ENCODE peak calls at places on chromosomes 5 and 9, in eight cellular contexts. One of them, this sample, is unnamed.

GRCh38 chr5:155076379-155076778 is 62.8 kb downstream of the KIF4B start:
- DNase-seq in PC-3: no peak
- DNase-seq in GM23338: no peak
- DNase-seq in hepatocyte: no peak
- DNase-seq in HCT116: no peak
- DNase-seq in OCI-LY7: no peak
- DNase-seq in GM23248: no peak
- DNase-seq in neural progenitor cell: no peak
- DNase-seq in this sample: no peak

GRCh38 chr5:134738963-134739661 is 764 bp downstream of the CAMLG start:
- DNase-seq in neural progenitor cell: peak
- DNase-seq in OCI-LY7: peak
- DNase-seq in GM23248: peak
- DNase-seq in GM23338: peak
- DNase-seq in PC-3: peak
- DNase-seq in hepatocyte: peak
- DNase-seq in HCT116: peak
- DNase-seq in this sample: peak

GRCh38 chr9:76215066-76215465 is 179.2 kb downstream of the RFK start:
- DNase-seq in OCI-LY7: no peak
- DNase-seq in HCT116: no peak
- DNase-seq in PC-3: no peak
- DNase-seq in hepatocyte: peak
- DNase-seq in GM23248: peak
- DNase-seq in neural progenitor cell: peak
- DNase-seq in GM23338: no peak
- DNase-seq in this sample: no peak

GRCh38 chr9:115229496-115229895 is 111.5 kb upstream of the TNC start:
- DNase-seq in PC-3: peak
- DNase-seq in neural progenitor cell: no peak
- DNase-seq in GM23338: no peak
- DNase-seq in GM23248: peak
- DNase-seq in HCT116: peak
- DNase-seq in OCI-LY7: no peak
- DNase-seq in hepatocyte: no peak
- DNase-seq in this sample: no peak

GRCh38 chr5:59673438-59674058 is 220.0 kb downstream of the PDE4D start:
- DNase-seq in GM23338: peak
- DNase-seq in hepatocyte: peak
- DNase-seq in PC-3: peak
- DNase-seq in GM23248: peak
- DNase-seq in neural progenitor cell: peak
- DNase-seq in OCI-LY7: peak
- DNase-seq in HCT116: peak
- DNase-seq in this sample: peak

GRCh38 chr9:14967450-14968321 is 57.5 kb upstream of the FREM1 start:
- DNase-seq in neural progenitor cell: no peak
- DNase-seq in OCI-LY7: no peak
- DNase-seq in GM23338: no peak
- DNase-seq in PC-3: no peak
- DNase-seq in GM23248: no peak
- DNase-seq in HCT116: no peak
- DNase-seq in hepatocyte: peak
- DNase-seq in this sample: no peak

GRCh38 chr9:70049236-70049635 is 5.6 kb downstream of the MAMDC2 start:
- DNase-seq in GM23248: peak
- DNase-seq in OCI-LY7: no peak
- DNase-seq in hepatocyte: peak
- DNase-seq in neural progenitor cell: no peak
- DNase-seq in PC-3: peak
- DNase-seq in HCT116: no peak
- DNase-seq in GM23338: no peak
- DNase-seq in this sample: peak

GRCh38 chr9:19445452-19445851 is 36.6 kb downstream of the ACER2 start:
- DNase-seq in GM23248: no peak
- DNase-seq in hepatocyte: no peak
- DNase-seq in PC-3: no peak
- DNase-seq in OCI-LY7: no peak
- DNase-seq in GM23338: no peak
- DNase-seq in HCT116: no peak
- DNase-seq in neural progenitor cell: no peak
- DNase-seq in this sample: no peak

GRCh38 chr5:159838551-159839222 is 77.6 kb upstream of the ADRA1B start:
- DNase-seq in hepatocyte: no peak
- DNase-seq in HCT116: no peak
- DNase-seq in PC-3: no peak
- DNase-seq in OCI-LY7: no peak
- DNase-seq in GM23248: no peak
- DNase-seq in GM23338: no peak
- DNase-seq in neural progenitor cell: no peak
- DNase-seq in this sample: no peak

GRCh38 chr5:138632900-138633489 is 57.8 kb upstream of the HSPA9 start:
- DNase-seq in OCI-LY7: peak
- DNase-seq in neural progenitor cell: peak
- DNase-seq in GM23338: peak
- DNase-seq in HCT116: peak
- DNase-seq in PC-3: peak
- DNase-seq in hepatocyte: peak
- DNase-seq in GM23248: peak
- DNase-seq in this sample: no peak

GRCh38 chr9:124078641-124079040 is 67.1 kb downstream of the LHX2 start:
- DNase-seq in HCT116: no peak
- DNase-seq in GM23248: peak
- DNase-seq in neural progenitor cell: no peak
- DNase-seq in PC-3: peak
- DNase-seq in OCI-LY7: no peak
- DNase-seq in hepatocyte: no peak
- DNase-seq in GM23338: no peak
- DNase-seq in this sample: no peak

GRCh38 chr9:109282302-109282701 is 38.6 kb downstream of the EPB41L4B start:
- DNase-seq in GM23248: no peak
- DNase-seq in neural progenitor cell: no peak
- DNase-seq in PC-3: no peak
- DNase-seq in OCI-LY7: no peak
- DNase-seq in hepatocyte: no peak
- DNase-seq in HCT116: no peak
- DNase-seq in GM23338: no peak
- DNase-seq in this sample: no peak

GRCh38 chr5:143758750-143759149 is 53.2 kb upstream of the HMHB1 start:
- DNase-seq in GM23338: no peak
- DNase-seq in PC-3: no peak
- DNase-seq in OCI-LY7: no peak
- DNase-seq in hepatocyte: no peak
- DNase-seq in HCT116: no peak
- DNase-seq in neural progenitor cell: no peak
- DNase-seq in GM23248: peak
- DNase-seq in this sample: no peak

GRCh38 chr5:146523698-146524097 is 7.7 kb upstream of the GPR151 start:
- DNase-seq in GM23338: no peak
- DNase-seq in PC-3: no peak
- DNase-seq in GM23248: no peak
- DNase-seq in OCI-LY7: no peak
- DNase-seq in HCT116: no peak
- DNase-seq in neural progenitor cell: no peak
- DNase-seq in hepatocyte: no peak
- DNase-seq in this sample: no peak

GRCh38 chr5:37723147-37723961 is 116.5 kb downstream of the GDNF start:
- DNase-seq in neural progenitor cell: peak
- DNase-seq in GM23248: peak
- DNase-seq in OCI-LY7: no peak
- DNase-seq in HCT116: peak
- DNase-seq in hepatocyte: no peak
- DNase-seq in PC-3: peak
- DNase-seq in GM23338: peak
- DNase-seq in this sample: no peak

GRCh38 chr5:1110260-1110929 is 1.5 kb downstream of the SLC12A7 start:
- DNase-seq in OCI-LY7: no peak
- DNase-seq in HCT116: no peak
- DNase-seq in PC-3: peak
- DNase-seq in hepatocyte: no peak
- DNase-seq in GM23248: no peak
- DNase-seq in GM23338: no peak
- DNase-seq in neural progenitor cell: no peak
- DNase-seq in this sample: no peak

GRCh38 chr5:176152191-176152932 is 85.9 kb upstream of the SIMC1 start:
- DNase-seq in GM23338: peak
- DNase-seq in PC-3: no peak
- DNase-seq in neural progenitor cell: peak
- DNase-seq in OCI-LY7: no peak
- DNase-seq in GM23248: no peak
- DNase-seq in HCT116: no peak
- DNase-seq in hepatocyte: no peak
- DNase-seq in this sample: no peak

GRCh38 chr5:53482717-53483638 is 2.5 kb downstream of the FST start:
- DNase-seq in hepatocyte: peak
- DNase-seq in neural progenitor cell: peak
- DNase-seq in OCI-LY7: peak
- DNase-seq in GM23338: peak
- DNase-seq in GM23248: peak
- DNase-seq in HCT116: no peak
- DNase-seq in PC-3: no peak
- DNase-seq in this sample: peak

GRCh38 chr9:94791431-94791830 is 64.9 kb downstream of the AOPEP start:
- DNase-seq in hepatocyte: no peak
- DNase-seq in OCI-LY7: no peak
- DNase-seq in PC-3: no peak
- DNase-seq in HCT116: no peak
- DNase-seq in GM23338: no peak
- DNase-seq in GM23248: no peak
- DNase-seq in neural progenitor cell: no peak
- DNase-seq in this sample: no peak

GRCh38 chr5:136222575-136223235 is 29.7 kb upstream of the SMIM32 start:
- DNase-seq in HCT116: no peak
- DNase-seq in hepatocyte: no peak
- DNase-seq in PC-3: peak
- DNase-seq in GM23338: no peak
- DNase-seq in neural progenitor cell: no peak
- DNase-seq in GM23248: peak
- DNase-seq in OCI-LY7: no peak
- DNase-seq in this sample: no peak

GRCh38 chr9:126623667-126624452 is 10.1 kb downstream of the LMX1B start:
- DNase-seq in HCT116: no peak
- DNase-seq in GM23248: no peak
- DNase-seq in hepatocyte: no peak
- DNase-seq in OCI-LY7: no peak
- DNase-seq in PC-3: no peak
- DNase-seq in GM23338: peak
- DNase-seq in neural progenitor cell: peak
- DNase-seq in this sample: no peak
- H3K4me3 ChIP-seq in HCT116: no peak
- H3K4me3 ChIP-seq in GM23248: no peak
- H3K4me3 ChIP-seq in hepatocyte: no peak
- H3K4me3 ChIP-seq in OCI-LY7: no peak
- H3K4me3 ChIP-seq in PC-3: no peak
- H3K4me3 ChIP-seq in GM23338: peak
- H3K4me3 ChIP-seq in neural progenitor cell: peak
- H3K4me3 ChIP-seq in this sample: no peak

GRCh38 chr9:134047868-134048581 is 19.8 kb downstream of the BRD3 start:
- DNase-seq in neural progenitor cell: no peak
- DNase-seq in OCI-LY7: no peak
- DNase-seq in hepatocyte: no peak
- DNase-seq in PC-3: no peak
- DNase-seq in GM23248: no peak
- DNase-seq in GM23338: no peak
- DNase-seq in HCT116: no peak
- DNase-seq in this sample: no peak
- H2AFZ ChIP-seq in neural progenitor cell: no peak
- H2AFZ ChIP-seq in OCI-LY7: no peak
- H2AFZ ChIP-seq in hepatocyte: no peak
- H2AFZ ChIP-seq in PC-3: no peak
- H2AFZ ChIP-seq in GM23248: no peak
- H2AFZ ChIP-seq in GM23338: no peak
- H2AFZ ChIP-seq in HCT116: no peak
- H2AFZ ChIP-seq in this sample: no peak

GRCh38 chr5:171369056-171369455 is 18.6 kb upstream of the NPM1 start:
- DNase-seq in PC-3: no peak
- DNase-seq in GM23248: no peak
- DNase-seq in neural progenitor cell: no peak
- DNase-seq in OCI-LY7: no peak
- DNase-seq in GM23338: no peak
- DNase-seq in HCT116: no peak
- DNase-seq in hepatocyte: no peak
- DNase-seq in this sample: no peak

GRCh38 chr5:171365351-171365750 is 22.3 kb upstream of the NPM1 start:
- DNase-seq in HCT116: no peak
- DNase-seq in hepatocyte: no peak
- DNase-seq in GM23248: peak
- DNase-seq in neural progenitor cell: peak
- DNase-seq in PC-3: no peak
- DNase-seq in GM23338: peak
- DNase-seq in OCI-LY7: peak
- DNase-seq in this sample: no peak

GRCh38 chr5:171367424-171368370 is 20.0 kb upstream of the NPM1 start:
- DNase-seq in GM23338: no peak
- DNase-seq in HCT116: no peak
- DNase-seq in GM23248: peak
- DNase-seq in hepatocyte: no peak
- DNase-seq in OCI-LY7: no peak
- DNase-seq in PC-3: no peak
- DNase-seq in neural progenitor cell: no peak
- DNase-seq in this sample: peak

GRCh38 chr5:171363846-171364245 is 23.8 kb upstream of the NPM1 start:
- DNase-seq in neural progenitor cell: no peak
- DNase-seq in OCI-LY7: no peak
- DNase-seq in hepatocyte: no peak
- DNase-seq in PC-3: no peak
- DNase-seq in GM23338: no peak
- DNase-seq in HCT116: no peak
- DNase-seq in GM23248: no peak
- DNase-seq in this sample: peak

DNA sequence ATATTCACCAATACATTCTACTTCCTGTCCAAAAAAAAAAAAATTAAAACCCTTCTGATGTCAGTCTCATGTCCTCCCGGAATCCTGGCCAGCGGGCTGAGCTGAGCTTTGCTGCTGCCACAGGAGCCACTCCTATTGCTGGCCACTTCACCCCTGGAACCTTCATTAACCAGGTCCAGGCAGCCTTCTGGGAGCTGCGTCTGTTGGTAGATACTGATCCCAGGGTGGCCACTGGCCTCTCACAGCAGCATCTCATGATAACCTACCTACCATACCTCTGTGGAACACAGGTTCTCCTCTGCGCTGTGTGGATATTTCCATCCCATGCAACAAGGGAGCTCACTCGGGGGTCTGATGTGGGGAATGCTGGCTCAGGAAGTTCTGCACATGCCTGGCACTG is 21.0 kb upstream of the NPM1 start:
- DNase-seq in neural progenitor cell: no peak
- DNase-seq in PC-3: no peak
- DNase-seq in GM23338: no peak
- DNase-seq in OCI-LY7: no peak
- DNase-seq in hepatocyte: no peak
- DNase-seq in GM23248: no peak
- DNase-seq in HCT116: no peak
- DNase-seq in this sample: no peak
- TF ChIP-seq EZH2phosphoT487 in neural progenitor cell: no peak
- TF ChIP-seq EZH2phosphoT487 in PC-3: no peak
- TF ChIP-seq EZH2phosphoT487 in GM23338: no peak
- TF ChIP-seq EZH2phosphoT487 in OCI-LY7: no peak
- TF ChIP-seq EZH2phosphoT487 in hepatocyte: no peak
- TF ChIP-seq EZH2phosphoT487 in GM23248: no peak
- TF ChIP-seq EZH2phosphoT487 in HCT116: no peak
- TF ChIP-seq EZH2phosphoT487 in this sample: no peak

GRCh38 chr5:107542428-107542827 is 128.3 kb downstream of the EFNA5 start:
- DNase-seq in OCI-LY7: peak
- DNase-seq in HCT116: peak
- DNase-seq in GM23338: no peak
- DNase-seq in neural progenitor cell: no peak
- DNase-seq in hepatocyte: peak
- DNase-seq in PC-3: peak
- DNase-seq in GM23248: peak
- DNase-seq in this sample: no peak
- H3K4me3 ChIP-seq in OCI-LY7: no peak
- H3K4me3 ChIP-seq in HCT116: no peak
- H3K4me3 ChIP-seq in GM23338: no peak
- H3K4me3 ChIP-seq in neural progenitor cell: no peak
- H3K4me3 ChIP-seq in hepatocyte: no peak
- H3K4me3 ChIP-seq in PC-3: peak
- H3K4me3 ChIP-seq in GM23248: peak
- H3K4me3 ChIP-seq in this sample: no peak